ENCODE peak calls at places on chromosome 18, in four cellular contexts. L, H, A and F are unnamed samples.

GRCh38 chr18:69817335-69817935 is 130.2 kb downstream of the CD226 start:
- DNase-seq in L (no peak), H (no peak), A (no peak), F (no peak)

GRCh38 chr18:79397830-79398761 is 2.4 kb downstream of the NFATC1 start:
- DNase-seq in L (no peak), H (no peak), A (no peak), F (no peak)

GRCh38 chr18:27278131-27278530 is 93.0 kb upstream of the CHST9 start:
- DNase-seq in L (no peak), H (no peak), A (no peak), F (no peak)

GRCh38 chr18:30766053-30766452 is 276.5 kb downstream of the DSC3 start:
- DNase-seq in L (no peak), H (no peak), A (no peak), F (no peak)

GRCh38 chr18:80149667-80150066 is 40.6 kb downstream of the ADNP2 start:
- DNase-seq in L (no peak), H (no peak), A (no peak), F (no peak)

GRCh38 chr18:36499938-36500337 is 202.4 kb downstream of the FHOD3 start:
- DNase-seq in L (no peak), H (peak), A (no peak), F (no peak)

GRCh38 chr18:79796016-79796415 is 1.7 kb upstream of the KCNG2 start:
- DNase-seq in L (no peak), H (no peak), A (no peak), F (no peak)

GRCh38 chr18:31484461-31484860 is 13.5 kb upstream of the DSG2 start:
- DNase-seq in L (no peak), H (no peak), A (no peak), F (no peak)

GRCh38 chr18:37535968-37536367 is 29.6 kb downstream of the CELF4 start:
- DNase-seq in L (no peak), H (no peak), A (no peak), F (no peak)

GRCh38 chr18:67634631-67635338 is 118.3 kb upstream of the DSEL start:
- DNase-seq in L (no peak), H (no peak), A (no peak), F (no peak)

GRCh38 chr18:77173274-77174030 is 40.9 kb upstream of the MBP start:
- DNase-seq in L (no peak), H (no peak), A (no peak), F (no peak)

GRCh38 chr18:13108330-13108729 is 110.2 kb upstream of the LDLRAD4 start:
- DNase-seq in L (no peak), H (no peak), A (no peak), F (no peak)

GRCh38 chr18:76620326-76620813 is 125.3 kb upstream of the ZNF516 start:
- DNase-seq in L (peak), H (peak), A (no peak), F (peak)

GRCh38 chr18:67508146-67508545 is 8.4 kb downstream of the DSEL start:
- DNase-seq in L (no peak), H (no peak), A (no peak), F (no peak)

GRCh38 chr18:8177330-8178016 is 431.8 kb upstream of the RAB12 start:
- DNase-seq in L (no peak), H (no peak), A (peak), F (peak)

GRCh38 chr18:69580107-69580506 is 179.4 kb downstream of the DOK6 start:
- DNase-seq in L (no peak), H (peak), A (peak), F (no peak)

GRCh38 chr18:55779711-55780590 is 192.0 kb upstream of the TCF4 start:
- DNase-seq in L (peak), H (no peak), A (no peak), F (peak)

GRCh38 chr18:31401156-31402025 is 24.8 kb downstream of the DSG4 start:
- DNase-seq in L (no peak), H (no peak), A (peak), F (no peak)

GRCh38 chr18:13232060-13232917 is 13.7 kb downstream of the LDLRAD4 start:
- DNase-seq in L (no peak), H (no peak), A (no peak), F (no peak)

GRCh38 chr18:55546873-55547704 is 40.9 kb downstream of the TCF4 start:
- DNase-seq in L (no peak), H (no peak), A (no peak), F (no peak)

GRCh38 chr18:11672198-11672597 is 16.9 kb upstream of the GNAL start:
- DNase-seq in L (no peak), H (no peak), A (no peak), F (no peak)

GRCh38 chr18:26708814-26709717 is 156.4 kb downstream of the AQP4 start:
- DNase-seq in L (no peak), H (no peak), A (no peak), F (no peak)

GRCh38 chr18:59114160-59114559 is 25.5 kb upstream of the SEC11C start:
- DNase-seq in L (no peak), H (no peak), A (no peak), F (no peak)

GRCh38 chr18:68916734-68917133 is 118.9 kb downstream of the CCDC102B start:
- DNase-seq in L (no peak), H (no peak), A (peak), F (no peak)

GRCh38 chr18:74310411-74310810 is 5.2 kb upstream of the C18orf63 start:
- DNase-seq in L (no peak), H (no peak), A (peak), F (peak)

GRCh38 chr18:11149441-11150270 is at the start of gene PIEZO2:
- DNase-seq in L (peak), H (peak), A (peak), F (peak)

GRCh38 chr18:12278153-12278764 is 24.1 kb downstream of the CIDEA start:
- DNase-seq in L (no peak), H (no peak), A (no peak), F (no peak)

GRCh38 chr18:65983750-65984149 is 232.9 kb downstream of the CDH7 start:
- DNase-seq in L (no peak), H (no peak), A (peak), F (no peak)

GRCh38 chr18:62324917-62325805 is at the start of gene TNFRSF11A:
- DNase-seq in L (peak), H (no peak), A (no peak), F (peak)

GRCh38 chr18:8794133-8794986 is 89.0 kb downstream of the MTCL1 start:
- DNase-seq in L (no peak), H (no peak), A (peak), F (peak)

GRCh38 chr18:55275042-55275897 is 312.7 kb downstream of the TCF4 start:
- DNase-seq in L (no peak), H (no peak), A (no peak), F (peak)

GRCh38 chr18:55236150-55236931 is 277.1 kb upstream of the CCDC68 start:
- DNase-seq in L (no peak), H (no peak), A (no peak), F (no peak)

GRCh38 chr18:79246309-79247108 is 149.2 kb upstream of the NFATC1 start:
- DNase-seq in L (peak), H (peak), A (peak), F (peak)

GRCh38 chr18:7452331-7452730 is 114.8 kb upstream of the PTPRM start:
- DNase-seq in L (peak), H (no peak), A (peak), F (peak)

GRCh38 chr18:14086459-14087231 is 45.6 kb downstream of the ZNF519 start:
- DNase-seq in L (peak), H (no peak), A (peak), F (peak)

GRCh38 chr18:26909599-26910290 is 44.2 kb upstream of the AQP4 start:
- DNase-seq in L (no peak), H (no peak), A (peak), F (no peak)

GRCh38 chr18:41992066-41992465 is 37.0 kb downstream of the PIK3C3 start:
- DNase-seq in L (no peak), H (peak), A (no peak), F (no peak)

GRCh38 chr18:10495936-10496335 is 29.9 kb upstream of the NAPG start:
- DNase-seq in L (no peak), H (no peak), A (no peak), F (no peak)

GRCh38 chr18:44624052-44624451 is 56.6 kb upstream of the SETBP1 start:
- DNase-seq in L (no peak), H (no peak), A (no peak), F (no peak)

GRCh38 chr18:72152935-72153334 is 391.2 kb downstream of the CBLN2 start:
- DNase-seq in L (no peak), H (no peak), A (no peak), F (no peak)

GRCh38 chr18:2657788-2658458 is 2.4 kb downstream of the SMCHD1 start:
- DNase-seq in L (no peak), H (no peak), A (peak), F (no peak)

GRCh38 chr18:2657043-2657512 is 1.6 kb downstream of the SMCHD1 start:
- DNase-seq in L (no peak), H (no peak), A (no peak), F (no peak)

GRCh38 chr18:2662990-2663389 is 7.5 kb downstream of the SMCHD1 start:
- DNase-seq in L (no peak), H (no peak), A (no peak), F (no peak)
- TF ChIP-seq FOXM1 in L (no peak), H (no peak), A (no peak), F (no peak)

DNA sequence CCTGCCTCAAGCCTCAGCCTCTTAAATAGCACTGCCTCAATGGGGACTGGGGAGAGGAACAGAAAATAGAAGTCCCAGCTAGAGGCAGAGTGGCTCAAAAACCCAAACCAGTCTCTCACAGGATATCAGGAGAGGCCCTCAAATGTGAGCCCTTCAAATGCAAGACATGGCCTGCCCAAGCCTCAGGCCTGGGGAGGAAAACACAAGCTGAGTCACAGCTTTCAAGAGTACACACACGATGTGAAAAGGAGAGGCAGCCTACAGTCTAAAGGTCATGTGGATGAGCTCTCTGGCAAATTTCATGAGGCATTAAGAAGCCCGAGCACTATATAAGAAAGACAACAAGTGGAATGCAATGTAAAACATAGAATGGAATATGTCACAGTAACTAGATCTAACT is 316.6 kb upstream of the MEX3C start:
- DNase-seq in L (no peak), H (no peak), A (no peak), F (no peak)
- TF ChIP-seq SP1 in L (no peak), H (no peak), A (no peak), F (no peak)

GRCh38 chr18:34647251-34647650 is 62.8 kb upstream of the DTNA start:
- DNase-seq in L (no peak), H (no peak), A (no peak), F (peak)
- TF ChIP-seq FOXM1 in L (no peak), H (no peak), A (no peak), F (no peak)

GRCh38 chr18:25187582-25188291 is 164.2 kb downstream of the ZNF521 start:
- DNase-seq in L (no peak), H (no peak), A (no peak), F (no peak)
- TF ChIP-seq SP1 in L (no peak), H (no peak), A (no peak), F (no peak)

DNA sequence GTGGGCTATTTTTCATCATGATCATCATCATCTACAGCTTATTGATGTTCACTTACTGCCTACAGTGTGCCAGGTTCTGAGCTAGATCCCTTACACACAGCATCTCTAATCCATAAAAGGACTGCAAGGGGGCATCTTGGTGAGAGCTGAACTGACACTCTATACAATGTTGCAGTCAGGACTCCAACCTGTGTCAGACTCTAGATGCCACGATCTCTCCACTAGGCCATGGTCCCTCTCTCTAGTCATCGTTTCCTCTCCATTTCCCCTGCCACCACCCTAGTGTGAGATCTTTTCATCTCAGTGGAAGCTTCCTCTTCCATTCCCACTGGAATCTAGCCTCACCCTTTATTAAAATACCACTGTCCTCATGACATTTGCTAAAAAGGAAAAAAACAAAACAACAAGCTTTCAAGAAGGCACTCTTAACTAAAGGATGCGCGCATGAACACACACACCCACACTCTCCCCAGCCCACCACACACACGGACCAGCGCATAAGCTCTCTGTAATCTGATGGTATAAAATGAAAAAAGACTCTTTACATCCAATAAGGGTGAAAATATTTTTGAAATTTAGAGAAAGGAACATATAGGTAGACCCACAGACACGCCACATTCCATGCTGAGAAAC is 93.4 kb upstream of the THOC1 start:
- DNase-seq in L (no peak), H (no peak), A (no peak), F (no peak)
- TF ChIP-seq FOXM1 in L (no peak), H (no peak), A (no peak), F (no peak)

GRCh38 chr18:22409445-22409844 is 8.3 kb downstream of the CTAGE1 start:
- DNase-seq in L (no peak), H (no peak), A (no peak), F (no peak)
- TF ChIP-seq SP1 in L (no peak), H (no peak), A (no peak), F (no peak)

GRCh38 chr18:50642439-50642838 is 82.6 kb downstream of the MAPK4 start:
- DNase-seq in L (no peak), H (no peak), A (no peak), F (no peak)

GRCh38 chr18:50647792-50648191 is 87.9 kb downstream of the MAPK4 start:
- DNase-seq in L (no peak), H (no peak), A (no peak), F (no peak)

GRCh38 chr18:50644146-50644545 is 84.3 kb downstream of the MAPK4 start:
- DNase-seq in L (no peak), H (no peak), A (no peak), F (no peak)

GRCh38 chr18:50647237-50647636 is 87.3 kb downstream of the MAPK4 start:
- DNase-seq in L (no peak), H (no peak), A (no peak), F (no peak)

DNA sequence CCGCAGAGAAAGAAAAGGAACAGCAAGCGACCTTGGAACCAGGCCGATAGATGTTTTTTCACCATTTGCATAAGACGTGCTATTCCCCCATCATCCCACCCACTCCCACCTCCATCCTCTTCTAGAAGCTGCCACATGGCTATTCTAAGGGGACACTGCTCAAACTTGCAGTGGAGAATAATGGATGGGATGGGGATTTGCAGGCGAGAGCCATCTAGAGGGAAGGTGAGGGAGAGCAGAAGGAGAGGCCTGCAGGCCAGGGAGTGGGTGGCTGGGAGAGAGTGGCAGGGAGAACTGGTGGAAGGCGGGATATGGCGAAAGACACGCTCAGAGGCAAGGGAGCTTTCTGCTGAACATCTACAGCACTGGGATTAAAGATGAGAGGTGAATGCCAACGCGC is 84.9 kb downstream of the MAPK4 start:
- DNase-seq in L (peak), H (no peak), A (peak), F (peak)
- TF ChIP-seq FOXM1 in L (no peak), H (no peak), A (no peak), F (no peak)

GRCh38 chr18:5463390-5463789 is 80.4 kb downstream of the EPB41L3 start:
- DNase-seq in L (no peak), H (no peak), A (no peak), F (no peak)
- TF ChIP-seq SP1 in L (no peak), H (no peak), A (no peak), F (no peak)

GRCh38 chr18:50622320-50622719 is 62.4 kb downstream of the MAPK4 start:
- DNase-seq in L (no peak), H (no peak), A (no peak), F (no peak)

GRCh38 chr18:50624981-50625380 is 65.1 kb downstream of the MAPK4 start:
- DNase-seq in L (no peak), H (no peak), A (no peak), F (no peak)

GRCh38 chr18:50623694-50624352 is 63.9 kb downstream of the MAPK4 start:
- DNase-seq in L (no peak), H (no peak), A (no peak), F (no peak)

GRCh38 chr18:50620319-50620718 is 60.4 kb downstream of the MAPK4 start:
- DNase-seq in L (no peak), H (no peak), A (no peak), F (no peak)

GRCh38 chr18:50622865-50623393 is 63.0 kb downstream of the MAPK4 start:
- DNase-seq in L (no peak), H (no peak), A (no peak), F (no peak)
- TF ChIP-seq FOXM1 in L (no peak), H (no peak), A (no peak), F (no peak)

GRCh38 chr18:3122851-3123250 is 96.9 kb downstream of the MYOM1 start:
- DNase-seq in L (no peak), H (no peak), A (no peak), F (no peak)
- TF ChIP-seq SP1 in L (no peak), H (no peak), A (no peak), F (no peak)